ENCODE peak calls at places on chromosome 5, in five cellular contexts. One of them, this sample, is unnamed.

GRCh38 chr5:67350185-67350584 is 153.6 kb upstream of the CD180 start:
- DNase-seq in heart right ventricle: no peak
- DNase-seq in endothelial cell of umbilical vein: peak; percentile 16
- DNase-seq in retinal pigment epithelial cell: no peak
- DNase-seq in HCT116: no peak
- DNase-seq in this sample: no peak

GRCh38 chr5:2696156-2696807 is 55.2 kb downstream of the IRX2 start:
- DNase-seq in retinal pigment epithelial cell: no peak
- DNase-seq in endothelial cell of umbilical vein: no peak
- DNase-seq in HCT116: no peak
- DNase-seq in heart right ventricle: no peak
- DNase-seq in this sample: no peak

GRCh38 chr5:59095480-59095879 is 512.6 kb downstream of the RAB3C start:
- DNase-seq in HCT116: no peak
- DNase-seq in endothelial cell of umbilical vein: no peak
- DNase-seq in retinal pigment epithelial cell: no peak
- DNase-seq in heart right ventricle: no peak
- DNase-seq in this sample: no peak

GRCh38 chr5:61349935-61350334 is 17.9 kb downstream of the ZSWIM6 start:
- DNase-seq in HCT116: no peak
- DNase-seq in retinal pigment epithelial cell: no peak
- DNase-seq in heart right ventricle: no peak
- DNase-seq in endothelial cell of umbilical vein: no peak
- DNase-seq in this sample: no peak

GRCh38 chr5:68464424-68464823 is 248.9 kb downstream of the PIK3R1 start:
- DNase-seq in endothelial cell of umbilical vein: no peak
- DNase-seq in heart right ventricle: no peak
- DNase-seq in HCT116: no peak
- DNase-seq in retinal pigment epithelial cell: no peak
- DNase-seq in this sample: no peak

GRCh38 chr5:172853355-172853975 is 19.4 kb downstream of the ERGIC1 start:
- DNase-seq in retinal pigment epithelial cell: no peak
- DNase-seq in HCT116: no peak
- DNase-seq in heart right ventricle: no peak
- DNase-seq in endothelial cell of umbilical vein: no peak
- DNase-seq in this sample: no peak

GRCh38 chr5:172806897-172807672 is 27.0 kb upstream of the ERGIC1 start:
- DNase-seq in retinal pigment epithelial cell: peak; percentile 87
- DNase-seq in endothelial cell of umbilical vein: peak; percentile 86
- DNase-seq in HCT116: peak; percentile 76
- DNase-seq in heart right ventricle: peak; percentile 92
- DNase-seq in this sample: peak; percentile 74

GRCh38 chr5:177610770-177611445 is 11.0 kb downstream of the B4GALT7 start:
- DNase-seq in HCT116: no peak
- DNase-seq in endothelial cell of umbilical vein: no peak
- DNase-seq in retinal pigment epithelial cell: no peak
- DNase-seq in heart right ventricle: no peak
- DNase-seq in this sample: no peak

GRCh38 chr5:88785396-88786216 is 97.4 kb downstream of the MEF2C start:
- DNase-seq in heart right ventricle: peak; percentile 80
- DNase-seq in retinal pigment epithelial cell: peak; percentile 89
- DNase-seq in endothelial cell of umbilical vein: peak; percentile 96
- DNase-seq in HCT116: peak; percentile 96
- DNase-seq in this sample: no peak

GRCh38 chr5:68080282-68081050 is 135.1 kb upstream of the PIK3R1 start:
- DNase-seq in endothelial cell of umbilical vein: no peak
- DNase-seq in heart right ventricle: no peak
- DNase-seq in HCT116: no peak
- DNase-seq in retinal pigment epithelial cell: no peak
- DNase-seq in this sample: no peak

GRCh38 chr5:60458669-60459068 is 241.3 kb downstream of the DEPDC1B start:
- DNase-seq in HCT116: no peak
- DNase-seq in heart right ventricle: no peak
- DNase-seq in endothelial cell of umbilical vein: no peak
- DNase-seq in retinal pigment epithelial cell: no peak
- DNase-seq in this sample: no peak

GRCh38 chr5:95841914-95842812 is 19.6 kb upstream of the GLRX start:
- DNase-seq in heart right ventricle: peak; percentile 42
- DNase-seq in retinal pigment epithelial cell: no peak
- DNase-seq in endothelial cell of umbilical vein: no peak
- DNase-seq in HCT116: no peak
- DNase-seq in this sample: no peak

GRCh38 chr5:115543931-115544370 is 624 bp downstream of the FEM1C start:
- DNase-seq in HCT116: no peak
- DNase-seq in heart right ventricle: peak; percentile 52
- DNase-seq in endothelial cell of umbilical vein: peak; percentile 65
- DNase-seq in retinal pigment epithelial cell: no peak
- DNase-seq in this sample: peak; percentile 42

GRCh38 chr5:175253597-175253996 is 190.4 kb downstream of the DRD1 start:
- DNase-seq in endothelial cell of umbilical vein: no peak
- DNase-seq in HCT116: no peak
- DNase-seq in retinal pigment epithelial cell: no peak
- DNase-seq in heart right ventricle: no peak
- DNase-seq in this sample: no peak

GRCh38 chr5:32490972-32491557 is 46.5 kb upstream of the ZFR start:
- DNase-seq in heart right ventricle: no peak
- DNase-seq in retinal pigment epithelial cell: no peak
- DNase-seq in HCT116: no peak
- DNase-seq in endothelial cell of umbilical vein: no peak
- DNase-seq in this sample: no peak

GRCh38 chr5:59956130-59956773 is 62.7 kb upstream of the PDE4D start:
- DNase-seq in heart right ventricle: no peak
- DNase-seq in HCT116: no peak
- DNase-seq in retinal pigment epithelial cell: no peak
- DNase-seq in endothelial cell of umbilical vein: no peak
- DNase-seq in this sample: no peak

GRCh38 chr5:5583832-5584231 is 161.4 kb downstream of the ICE1 start:
- DNase-seq in endothelial cell of umbilical vein: no peak
- DNase-seq in retinal pigment epithelial cell: no peak
- DNase-seq in HCT116: no peak
- DNase-seq in heart right ventricle: no peak
- DNase-seq in this sample: no peak

GRCh38 chr5:133694181-133694831 is 82.0 kb upstream of the FSTL4 start:
- DNase-seq in heart right ventricle: no peak
- DNase-seq in retinal pigment epithelial cell: no peak
- DNase-seq in HCT116: no peak
- DNase-seq in endothelial cell of umbilical vein: no peak
- DNase-seq in this sample: no peak

GRCh38 chr5:134837530-134838181 is 8.1 kb upstream of the C5orf24 start:
- DNase-seq in endothelial cell of umbilical vein: peak; percentile 8
- DNase-seq in HCT116: no peak
- DNase-seq in heart right ventricle: no peak
- DNase-seq in retinal pigment epithelial cell: no peak
- DNase-seq in this sample: no peak

GRCh38 chr5:158140120-158140778 is 281.3 kb upstream of the CLINT1 start:
- DNase-seq in HCT116: no peak
- DNase-seq in retinal pigment epithelial cell: no peak
- DNase-seq in heart right ventricle: peak; percentile 37
- DNase-seq in endothelial cell of umbilical vein: no peak
- DNase-seq in this sample: no peak

GRCh38 chr5:102749416-102750021 is 5.6 kb upstream of the PAM start:
- DNase-seq in heart right ventricle: no peak
- DNase-seq in HCT116: peak; percentile 56
- DNase-seq in endothelial cell of umbilical vein: no peak
- DNase-seq in retinal pigment epithelial cell: no peak
- DNase-seq in this sample: no peak

GRCh38 chr5:132657676-132658382 is at the start of gene IL13:
- DNase-seq in heart right ventricle: no peak
- DNase-seq in endothelial cell of umbilical vein: no peak
- DNase-seq in HCT116: no peak
- DNase-seq in retinal pigment epithelial cell: no peak
- DNase-seq in this sample: no peak

GRCh38 chr5:91403404-91403803 is 20.3 kb upstream of the ARRDC3 start:
- DNase-seq in retinal pigment epithelial cell: no peak
- DNase-seq in HCT116: no peak
- DNase-seq in heart right ventricle: no peak
- DNase-seq in endothelial cell of umbilical vein: no peak
- DNase-seq in this sample: no peak

GRCh38 chr5:119088438-119088837 is 17.6 kb downstream of the DMXL1 start:
- DNase-seq in endothelial cell of umbilical vein: no peak
- DNase-seq in retinal pigment epithelial cell: no peak
- DNase-seq in heart right ventricle: no peak
- DNase-seq in HCT116: no peak
- DNase-seq in this sample: no peak

GRCh38 chr5:55232194-55232984 is 1.0 kb downstream of the CCNO start:
- DNase-seq in HCT116: peak; percentile 29
- DNase-seq in heart right ventricle: no peak
- DNase-seq in endothelial cell of umbilical vein: peak; percentile 24
- DNase-seq in retinal pigment epithelial cell: no peak
- DNase-seq in this sample: no peak

GRCh38 chr5:84450617-84451414 is 66.1 kb upstream of the EDIL3 start:
- DNase-seq in heart right ventricle: no peak
- DNase-seq in HCT116: no peak
- DNase-seq in retinal pigment epithelial cell: peak; percentile 47
- DNase-seq in endothelial cell of umbilical vein: peak; percentile 43
- DNase-seq in this sample: no peak

GRCh38 chr5:141478321-141478945 is 2.7 kb downstream of the PCDHGC3 start:
- DNase-seq in endothelial cell of umbilical vein: no peak
- DNase-seq in heart right ventricle: no peak
- DNase-seq in retinal pigment epithelial cell: no peak
- DNase-seq in HCT116: no peak
- DNase-seq in this sample: peak; percentile 87
- TF ChIP-seq CTCF in endothelial cell of umbilical vein: no peak
- TF ChIP-seq CTCF in heart right ventricle: no peak
- TF ChIP-seq CTCF in retinal pigment epithelial cell: peak; percentile 22
- TF ChIP-seq CTCF in HCT116: no peak
- TF ChIP-seq CTCF in this sample: peak; percentile 56

GRCh38 chr5:150245111-150245789 is 44.3 kb downstream of the CAMK2A start:
- DNase-seq in HCT116: no peak
- DNase-seq in heart right ventricle: peak; percentile 79
- DNase-seq in endothelial cell of umbilical vein: no peak
- DNase-seq in retinal pigment epithelial cell: no peak
- DNase-seq in this sample: no peak
- H3K4me3 ChIP-seq in HCT116: no peak overlapping the region
- H3K4me3 ChIP-seq in heart right ventricle: peak overlapping the region; percentile 21
- H3K4me3 ChIP-seq in endothelial cell of umbilical vein: no peak overlapping the region
- H3K4me3 ChIP-seq in retinal pigment epithelial cell: no peak overlapping the region
- H3K4me3 ChIP-seq in this sample: no peak overlapping the region

GRCh38 chr5:142971296-142972013 is 201.3 kb downstream of the ARHGAP26 start:
- DNase-seq in heart right ventricle: no peak
- DNase-seq in HCT116: no peak
- DNase-seq in retinal pigment epithelial cell: no peak
- DNase-seq in endothelial cell of umbilical vein: no peak
- DNase-seq in this sample: no peak
- TF ChIP-seq CTCF in heart right ventricle: no peak
- TF ChIP-seq CTCF in HCT116: no peak
- TF ChIP-seq CTCF in retinal pigment epithelial cell: no peak
- TF ChIP-seq CTCF in endothelial cell of umbilical vein: no peak
- TF ChIP-seq CTCF in this sample: no peak

DNA sequence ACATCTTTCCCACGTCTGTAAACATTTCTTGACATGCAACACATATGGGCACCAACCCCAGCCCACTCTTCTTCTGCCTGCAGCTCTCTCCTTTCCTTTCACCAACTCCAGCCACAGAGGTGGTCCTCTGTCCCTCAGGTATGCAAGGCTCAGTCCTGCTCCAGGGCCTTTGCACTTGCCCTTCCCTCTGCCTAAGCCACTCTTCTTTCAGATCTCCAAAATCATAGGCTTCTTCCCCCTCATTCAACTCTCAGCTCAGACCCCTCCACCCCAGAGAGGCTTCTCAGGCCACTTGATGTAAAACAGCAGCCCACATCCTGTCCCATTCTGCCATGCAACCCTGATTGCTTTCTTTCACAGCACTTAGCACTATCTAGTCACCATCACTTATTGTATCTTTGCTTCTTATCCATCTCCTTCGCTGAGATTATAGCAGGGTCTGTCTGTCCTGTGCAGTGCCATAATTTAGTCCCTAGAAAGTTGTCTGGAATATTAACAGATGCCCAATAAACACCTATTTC is 3.4 kb downstream of the LIFR start:
- DNase-seq in retinal pigment epithelial cell: no peak
- DNase-seq in heart right ventricle: no peak
- DNase-seq in endothelial cell of umbilical vein: no peak
- DNase-seq in HCT116: no peak
- DNase-seq in this sample: no peak
- H3K4me3 ChIP-seq in retinal pigment epithelial cell: no peak overlapping the region
- H3K4me3 ChIP-seq in heart right ventricle: no peak overlapping the region
- H3K4me3 ChIP-seq in endothelial cell of umbilical vein: no peak overlapping the region
- H3K4me3 ChIP-seq in HCT116: no peak overlapping the region
- H3K4me3 ChIP-seq in this sample: peak overlapping the region; percentile 50

GRCh38 chr5:163079618-163080017 is 357.8 kb upstream of the CCNG1 start:
- DNase-seq in heart right ventricle: no peak
- DNase-seq in endothelial cell of umbilical vein: no peak
- DNase-seq in HCT116: no peak
- DNase-seq in retinal pigment epithelial cell: no peak
- DNase-seq in this sample: no peak
- TF ChIP-seq CTCF in heart right ventricle: no peak
- TF ChIP-seq CTCF in endothelial cell of umbilical vein: no peak
- TF ChIP-seq CTCF in HCT116: peak; percentile 39
- TF ChIP-seq CTCF in retinal pigment epithelial cell: peak; percentile 43
- TF ChIP-seq CTCF in this sample: no peak

GRCh38 chr5:111735829-111736228 is 21.2 kb downstream of the NREP start:
- DNase-seq in heart right ventricle: peak; percentile 36
- DNase-seq in endothelial cell of umbilical vein: no peak
- DNase-seq in retinal pigment epithelial cell: no peak
- DNase-seq in HCT116: no peak
- DNase-seq in this sample: no peak
- H3K4me3 ChIP-seq in heart right ventricle: no peak overlapping the region
- H3K4me3 ChIP-seq in endothelial cell of umbilical vein: no peak overlapping the region
- H3K4me3 ChIP-seq in retinal pigment epithelial cell: no peak overlapping the region
- H3K4me3 ChIP-seq in HCT116: no peak overlapping the region
- H3K4me3 ChIP-seq in this sample: no peak overlapping the region

GRCh38 chr5:64384761-64385160 is 121.1 kb upstream of the RGS7BP start:
- DNase-seq in retinal pigment epithelial cell: no peak
- DNase-seq in endothelial cell of umbilical vein: peak; percentile 55
- DNase-seq in heart right ventricle: no peak
- DNase-seq in HCT116: peak; percentile 2
- DNase-seq in this sample: no peak
- TF ChIP-seq CTCF in retinal pigment epithelial cell: peak; percentile 55
- TF ChIP-seq CTCF in endothelial cell of umbilical vein: peak; percentile 41
- TF ChIP-seq CTCF in heart right ventricle: no peak
- TF ChIP-seq CTCF in HCT116: peak; percentile 30
- TF ChIP-seq CTCF in this sample: no peak

GRCh38 chr5:147830035-147830434 is 1.4 kb downstream of the SPINK1 start:
- DNase-seq in heart right ventricle: no peak
- DNase-seq in retinal pigment epithelial cell: no peak
- DNase-seq in endothelial cell of umbilical vein: no peak
- DNase-seq in HCT116: no peak
- DNase-seq in this sample: no peak
- H3K4me3 ChIP-seq in heart right ventricle: no peak overlapping the region
- H3K4me3 ChIP-seq in retinal pigment epithelial cell: no peak overlapping the region
- H3K4me3 ChIP-seq in endothelial cell of umbilical vein: no peak overlapping the region
- H3K4me3 ChIP-seq in HCT116: no peak overlapping the region
- H3K4me3 ChIP-seq in this sample: no peak overlapping the region

DNA sequence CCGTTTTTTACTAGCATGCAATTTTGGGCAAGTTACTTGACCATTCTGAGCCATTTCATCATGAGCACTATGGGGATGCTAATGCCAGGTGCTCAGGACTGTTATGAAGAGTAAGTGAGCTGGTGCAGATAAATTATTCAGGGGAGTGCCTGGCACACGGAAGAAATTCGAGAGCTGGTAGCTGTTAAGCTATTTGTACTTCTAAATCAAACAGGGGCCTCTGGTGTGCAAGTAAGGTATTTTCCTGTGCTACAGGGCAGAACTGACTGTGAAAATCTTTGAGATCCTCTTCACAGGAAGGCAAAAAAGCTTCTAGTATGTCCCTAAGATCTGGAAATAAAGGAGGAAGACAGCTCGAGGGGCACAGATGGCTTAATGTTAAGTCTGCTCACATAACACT is 106.3 kb upstream of the SPOCK1 start:
- DNase-seq in endothelial cell of umbilical vein: peak; percentile 29
- DNase-seq in retinal pigment epithelial cell: no peak
- DNase-seq in heart right ventricle: no peak
- DNase-seq in HCT116: no peak
- DNase-seq in this sample: no peak
- TF ChIP-seq CTCF in endothelial cell of umbilical vein: peak; percentile 15
- TF ChIP-seq CTCF in retinal pigment epithelial cell: peak; percentile 59
- TF ChIP-seq CTCF in heart right ventricle: no peak
- TF ChIP-seq CTCF in HCT116: no peak
- TF ChIP-seq CTCF in this sample: no peak